ENCODE peak calls at places on chromosomes 5 and 9, in four cellular contexts. One of them, this sample, is unnamed.

GRCh38 chr9:129458663-129459549 is 162.0 kb downstream of the C9orf50 start:
- DNase-seq in GM23248: peak; percentile 61
- DNase-seq in mammary epithelial cell: no peak
- DNase-seq in PC-3: no peak
- DNase-seq in this sample: no peak

GRCh38 chr5:175847061-175847460 is 24.3 kb upstream of the CPLX2 start:
- DNase-seq in GM23248: no peak
- DNase-seq in mammary epithelial cell: no peak
- DNase-seq in PC-3: no peak
- DNase-seq in this sample: no peak

GRCh38 chr9:73023025-73023541 is 70.2 kb upstream of the ALDH1A1 start:
- DNase-seq in GM23248: peak; percentile 82
- DNase-seq in mammary epithelial cell: peak; percentile 48
- DNase-seq in PC-3: peak; percentile 56
- DNase-seq in this sample: peak; percentile 43

GRCh38 chr5:59042683-59043082 is 459.8 kb downstream of the RAB3C start:
- DNase-seq in GM23248: peak; percentile 70
- DNase-seq in mammary epithelial cell: no peak
- DNase-seq in PC-3: peak; percentile 22
- DNase-seq in this sample: no peak

GRCh38 chr5:60672693-60673264 is 27.2 kb downstream of the DEPDC1B start:
- DNase-seq in GM23248: no peak
- DNase-seq in mammary epithelial cell: no peak
- DNase-seq in PC-3: no peak
- DNase-seq in this sample: no peak

GRCh38 chr5:154291917-154292316 is 101.4 kb downstream of the GALNT10 start:
- DNase-seq in GM23248: no peak
- DNase-seq in mammary epithelial cell: no peak
- DNase-seq in PC-3: no peak
- DNase-seq in this sample: no peak

GRCh38 chr5:95331358-95331757 is 46.5 kb upstream of the MCTP1 start:
- DNase-seq in GM23248: no peak
- DNase-seq in mammary epithelial cell: no peak
- DNase-seq in PC-3: peak; percentile 3
- DNase-seq in this sample: no peak

GRCh38 chr5:54194326-54194725 is 116.0 kb downstream of the ARL15 start:
- DNase-seq in GM23248: no peak
- DNase-seq in mammary epithelial cell: no peak
- DNase-seq in PC-3: no peak
- DNase-seq in this sample: no peak

GRCh38 chr9:101399641-101399965 is 952 bp downstream of the ZNF189 start:
- DNase-seq in GM23248: no peak
- DNase-seq in mammary epithelial cell: no peak
- DNase-seq in PC-3: no peak
- DNase-seq in this sample: no peak

GRCh38 chr9:116855881-116856662 is 169.0 kb downstream of the TRIM32 start:
- DNase-seq in GM23248: peak; percentile 44
- DNase-seq in mammary epithelial cell: peak; percentile 98
- DNase-seq in PC-3: peak; percentile 58
- DNase-seq in this sample: no peak

GRCh38 chr5:142726188-142726731 is 40.4 kb upstream of the FGF1 start:
- DNase-seq in GM23248: peak; percentile 93
- DNase-seq in mammary epithelial cell: peak; percentile 90
- DNase-seq in PC-3: no peak
- DNase-seq in this sample: no peak

GRCh38 chr5:21862986-21863385 is 990.2 kb downstream of the CDH12 start:
- DNase-seq in GM23248: no peak
- DNase-seq in mammary epithelial cell: no peak
- DNase-seq in PC-3: no peak
- DNase-seq in this sample: no peak

GRCh38 chr5:34582364-34582763 is 73.8 kb upstream of the RAI14 start:
- DNase-seq in GM23248: no peak
- DNase-seq in mammary epithelial cell: no peak
- DNase-seq in PC-3: no peak
- DNase-seq in this sample: no peak

GRCh38 chr5:88683506-88684135 is 199.4 kb downstream of the MEF2C start:
- DNase-seq in GM23248: peak; percentile 28
- DNase-seq in mammary epithelial cell: no peak
- DNase-seq in PC-3: peak; percentile 39
- DNase-seq in this sample: no peak

GRCh38 chr9:93786204-93786603 is 169.0 kb downstream of the BARX1 start:
- DNase-seq in GM23248: no peak
- DNase-seq in mammary epithelial cell: no peak
- DNase-seq in PC-3: no peak
- DNase-seq in this sample: no peak

GRCh38 chr5:176820937-176821336 is 10.6 kb downstream of the UNC5A start:
- DNase-seq in GM23248: no peak
- DNase-seq in mammary epithelial cell: peak; percentile 36
- DNase-seq in PC-3: no peak
- DNase-seq in this sample: no peak

GRCh38 chr9:84173961-84174360 is 166.6 kb downstream of the SLC28A3 start:
- DNase-seq in GM23248: no peak
- DNase-seq in mammary epithelial cell: no peak
- DNase-seq in PC-3: no peak
- DNase-seq in this sample: no peak

GRCh38 chr5:132055808-132056609 is 4.4 kb upstream of the IL3 start:
- DNase-seq in GM23248: no peak
- DNase-seq in mammary epithelial cell: no peak
- DNase-seq in PC-3: no peak
- DNase-seq in this sample: no peak

GRCh38 chr9:110520120-110520701 is 59.3 kb downstream of the SVEP1 start:
- DNase-seq in GM23248: peak; percentile 87
- DNase-seq in mammary epithelial cell: no peak
- DNase-seq in PC-3: no peak
- DNase-seq in this sample: no peak

GRCh38 chr5:94705427-94705826 is 87.0 kb downstream of the SLF1 start:
- DNase-seq in GM23248: no peak
- DNase-seq in mammary epithelial cell: no peak
- DNase-seq in PC-3: peak; percentile 35
- DNase-seq in this sample: no peak

GRCh38 chr9:137970686-137971476 is 93.3 kb downstream of the CACNA1B start:
- DNase-seq in GM23248: no peak
- DNase-seq in mammary epithelial cell: no peak
- DNase-seq in PC-3: no peak
- DNase-seq in this sample: no peak

GRCh38 chr9:37399336-37399735 is 23.2 kb upstream of the GRHPR start:
- DNase-seq in GM23248: no peak
- DNase-seq in mammary epithelial cell: no peak
- DNase-seq in PC-3: no peak
- DNase-seq in this sample: no peak

GRCh38 chr9:15222313-15222712 is 84.7 kb downstream of the TTC39B start:
- DNase-seq in GM23248: peak; percentile 65
- DNase-seq in mammary epithelial cell: peak; percentile 50
- DNase-seq in PC-3: no peak
- DNase-seq in this sample: no peak

GRCh38 chr9:98108540-98109031 is 10.4 kb downstream of the TRIM14 start:
- DNase-seq in GM23248: no peak
- DNase-seq in mammary epithelial cell: no peak
- DNase-seq in PC-3: no peak
- DNase-seq in this sample: no peak

GRCh38 chr5:65834306-65834705 is 92.1 kb upstream of the ERBIN start:
- DNase-seq in GM23248: no peak
- DNase-seq in mammary epithelial cell: no peak
- DNase-seq in PC-3: no peak
- DNase-seq in this sample: no peak

GRCh38 chr5:147234098-147234824 is 565 bp upstream of the STK32A start:
- DNase-seq in GM23248: peak; percentile 12
- DNase-seq in mammary epithelial cell: no peak
- DNase-seq in PC-3: no peak
- DNase-seq in this sample: no peak

GRCh38 chr5:106172681-106173532 is 1497.8 kb downstream of the EFNA5 start:
- DNase-seq in GM23248: no peak
- DNase-seq in mammary epithelial cell: no peak
- DNase-seq in PC-3: peak; percentile 80
- DNase-seq in this sample: no peak

GRCh38 chr5:34672196-34672595 is 16.1 kb downstream of the RAI14 start:
- DNase-seq in GM23248: no peak
- DNase-seq in mammary epithelial cell: no peak
- DNase-seq in PC-3: no peak
- DNase-seq in this sample: no peak

GRCh38 chr9:93451762-93452709 is 551 bp downstream of the FAM120A start:
- DNase-seq in GM23248: peak; percentile 78
- DNase-seq in mammary epithelial cell: peak; percentile 52
- DNase-seq in PC-3: peak; percentile 16
- DNase-seq in this sample: peak; percentile 46

GRCh38 chr9:116471093-116471906 is 215.8 kb upstream of the TRIM32 start:
- DNase-seq in GM23248: peak; percentile 23
- DNase-seq in mammary epithelial cell: no peak
- DNase-seq in PC-3: no peak
- DNase-seq in this sample: peak; percentile 70

GRCh38 chr5:4198461-4198860 is 602.8 kb downstream of the IRX1 start:
- DNase-seq in GM23248: no peak
- DNase-seq in mammary epithelial cell: no peak
- DNase-seq in PC-3: no peak
- DNase-seq in this sample: no peak

GRCh38 chr9:113567361-113568080 is 104.0 kb downstream of the RGS3 start:
- DNase-seq in GM23248: no peak
- DNase-seq in mammary epithelial cell: no peak
- DNase-seq in PC-3: no peak
- DNase-seq in this sample: no peak

GRCh38 chr9:37336150-37336549 is 86.3 kb upstream of the GRHPR start:
- DNase-seq in GM23248: no peak
- DNase-seq in mammary epithelial cell: no peak
- DNase-seq in PC-3: no peak
- DNase-seq in this sample: no peak

GRCh38 chr5:142548739-142549275 is 137.1 kb downstream of the FGF1 start:
- DNase-seq in GM23248: peak; percentile 94
- DNase-seq in mammary epithelial cell: peak; percentile 87
- DNase-seq in PC-3: peak; percentile 87
- DNase-seq in this sample: peak; percentile 79

GRCh38 chr9:93663877-93664548 is 87.6 kb downstream of the PHF2 start:
- DNase-seq in GM23248: no peak
- DNase-seq in mammary epithelial cell: no peak
- DNase-seq in PC-3: no peak
- DNase-seq in this sample: no peak

DNA sequence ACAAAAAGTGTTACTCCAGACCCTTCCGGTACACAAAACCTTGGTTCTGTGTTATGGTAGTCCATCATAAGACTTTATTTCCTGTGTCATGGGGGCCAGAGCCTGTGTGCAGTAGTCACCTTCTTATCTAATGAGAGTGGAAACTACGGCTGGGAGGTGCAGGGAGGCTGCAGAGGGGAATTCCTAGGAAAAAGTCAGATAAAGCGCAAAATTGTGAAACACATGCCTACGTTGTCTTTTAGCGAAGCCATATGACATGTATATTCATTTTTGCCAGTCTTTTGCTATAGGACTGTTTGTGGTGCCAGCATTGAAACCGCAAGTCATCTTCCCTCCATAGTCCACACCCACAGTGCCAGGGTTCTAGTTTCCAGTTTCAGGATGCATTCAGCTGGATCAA is 80.7 kb downstream of the PPARGC1B start:
- DNase-seq in GM23248: no peak
- DNase-seq in mammary epithelial cell: no peak
- DNase-seq in PC-3: no peak
- DNase-seq in this sample: no peak
- H3K4me3 ChIP-seq in GM23248: no peak overlapping the region
- H3K4me3 ChIP-seq in mammary epithelial cell: no peak overlapping the region
- H3K4me3 ChIP-seq in PC-3: no peak overlapping the region
- H3K4me3 ChIP-seq in this sample: no peak overlapping the region

GRCh38 chr9:126204708-126205225 is 121.9 kb upstream of the MVB12B start:
- DNase-seq in GM23248: no peak
- DNase-seq in mammary epithelial cell: no peak
- DNase-seq in PC-3: no peak
- DNase-seq in this sample: no peak
- H3K4me2 ChIP-seq in GM23248: no peak overlapping the region
- H3K4me2 ChIP-seq in mammary epithelial cell: no peak overlapping the region
- H3K4me2 ChIP-seq in PC-3: no peak overlapping the region
- H3K4me2 ChIP-seq in this sample: no peak overlapping the region

DNA sequence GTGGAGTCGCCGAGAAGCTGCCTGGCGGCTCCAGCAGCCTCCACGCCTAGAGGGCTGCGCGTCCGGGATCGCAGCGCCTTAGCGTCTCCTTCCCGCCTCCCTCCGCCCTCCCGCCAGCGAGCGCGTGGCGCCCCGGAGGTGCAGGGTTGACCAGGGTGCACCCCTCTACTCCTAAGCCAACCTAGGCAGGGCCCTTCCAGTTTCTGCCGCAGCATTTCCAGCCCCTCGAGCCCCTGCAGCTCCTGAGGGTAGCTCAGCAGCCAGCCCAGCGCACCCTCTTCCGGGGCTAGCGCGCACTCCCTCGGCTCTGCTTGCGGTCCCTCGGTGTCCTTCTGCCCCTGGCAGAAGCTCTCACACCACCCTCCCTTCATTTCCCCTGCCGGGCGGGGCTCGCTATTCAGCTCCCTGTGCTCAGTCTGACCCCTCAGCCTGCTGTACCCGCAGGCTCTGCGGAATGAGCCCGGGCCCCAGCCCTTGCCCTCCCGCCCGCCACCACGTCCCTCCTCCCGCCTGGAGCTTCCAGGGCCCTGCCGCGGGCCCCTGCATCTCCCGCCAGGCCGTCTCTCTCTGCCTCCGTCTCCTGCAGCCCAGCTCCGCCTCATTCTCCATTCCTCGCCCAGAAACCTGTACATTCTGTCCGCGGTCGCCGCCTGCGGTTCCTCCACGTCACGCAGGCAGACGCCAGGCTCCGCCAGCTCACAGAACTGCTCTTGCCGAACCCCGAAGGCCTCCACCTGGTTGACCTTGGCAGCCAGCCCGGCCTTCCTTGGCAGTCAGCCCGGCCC is 61.8 kb downstream of the SPATA31C2 start:
- DNase-seq in GM23248: peak; percentile 83
- DNase-seq in mammary epithelial cell: peak; percentile 95
- DNase-seq in PC-3: peak; percentile 81
- DNase-seq in this sample: peak; percentile 54
- H3K4me3 ChIP-seq in GM23248: peak overlapping the region; percentile 80
- H3K4me3 ChIP-seq in mammary epithelial cell: peak overlapping the region; percentile 70
- H3K4me3 ChIP-seq in PC-3: peak overlapping the region; percentile 73
- H3K4me3 ChIP-seq in this sample: peak overlapping the region; percentile 41

DNA sequence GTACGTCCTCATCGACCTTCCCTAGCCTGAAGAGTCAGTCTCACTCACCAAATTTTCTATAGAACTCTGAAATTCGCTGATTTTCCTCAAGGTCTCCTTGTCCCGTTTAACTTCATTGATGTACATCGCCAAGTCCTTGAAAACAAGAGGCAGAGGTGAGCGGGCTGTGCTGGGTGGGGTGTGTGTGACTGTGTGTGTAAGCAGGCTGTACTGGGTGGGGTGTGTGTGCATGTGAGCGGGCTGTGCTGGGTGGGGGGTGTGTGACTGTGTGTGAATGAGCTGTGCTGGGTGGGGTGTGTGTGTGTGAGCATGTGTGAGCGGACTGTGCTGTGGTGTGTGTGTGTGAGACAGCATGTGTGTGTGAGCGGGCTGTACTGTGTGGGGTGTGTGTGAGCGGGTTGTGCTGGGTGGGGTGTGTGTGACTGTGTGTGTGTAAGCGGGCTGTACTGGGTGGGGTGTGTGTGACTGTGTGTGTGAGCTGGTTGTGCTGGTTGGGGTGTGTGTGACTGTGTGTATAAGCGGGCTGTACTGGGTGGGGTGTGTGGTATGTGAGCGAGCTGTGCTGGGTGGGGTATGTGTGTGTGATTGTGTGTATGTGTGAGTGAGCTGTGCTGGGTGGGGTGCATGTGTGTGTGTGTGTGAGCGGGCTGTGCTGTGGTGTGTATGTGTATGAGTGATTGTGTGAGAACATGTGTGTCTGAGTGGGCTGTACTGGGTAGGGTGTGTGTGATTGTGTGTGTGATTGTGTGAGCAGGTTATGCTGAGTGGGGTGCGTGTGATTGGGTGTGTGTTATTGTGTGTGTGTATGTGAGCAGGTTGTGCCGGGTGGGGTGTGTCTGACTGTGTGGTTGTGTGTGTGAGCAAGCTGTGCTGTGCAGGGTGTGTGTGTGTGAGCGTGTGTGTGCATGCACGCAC is 53.8 kb upstream of the SARDH start:
- DNase-seq in GM23248: no peak
- DNase-seq in mammary epithelial cell: no peak
- DNase-seq in PC-3: no peak
- DNase-seq in this sample: no peak
- H3K4me2 ChIP-seq in GM23248: no peak overlapping the region
- H3K4me2 ChIP-seq in mammary epithelial cell: no peak overlapping the region
- H3K4me2 ChIP-seq in PC-3: no peak overlapping the region
- H3K4me2 ChIP-seq in this sample: no peak overlapping the region